ENCODE peak calls at places on chromosome 4, in seven cellular contexts. Z is heart right ventricle, U is upper lobe of left lung, V is SK-N-SH, W is trophoblast cell, S is AG04450, C is SJSA1. B is an unnamed sample. For H3K9me3, the result is how much of the 10 kb centered on the place peaks cover.

GRCh38 chr4:109912706-109913621 is at the start of gene EGF:
- DNase-seq in Z (peak), U (peak), V (no peak), W (no peak), S (no peak), C (no peak), B (no peak)

GRCh38 chr4:162015090-162015489 is 148.7 kb downstream of the FSTL5 start:
- DNase-seq in Z (no peak), U (no peak), V (no peak), W (no peak), S (no peak), C (no peak), B (no peak)

GRCh38 chr4:55397521-55398321 is 2.0 kb downstream of the TMEM165 start:
- DNase-seq in Z (no peak), U (no peak), V (no peak), W (peak), S (no peak), C (no peak), B (no peak)

GRCh38 chr4:101306225-101306624 is 41.1 kb downstream of the PPP3CA start:
- DNase-seq in Z (no peak), U (peak), V (no peak), W (no peak), S (no peak), C (no peak), B (no peak)

GRCh38 chr4:45629717-45630116 is 494.1 kb downstream of the GABRG1 start:
- DNase-seq in Z (no peak), U (no peak), V (no peak), W (no peak), S (no peak), C (no peak), B (no peak)

GRCh38 chr4:48635310-48635709 is 144.8 kb downstream of the FRYL start:
- DNase-seq in Z (no peak), U (no peak), V (no peak), W (peak), S (no peak), C (no peak), B (no peak)

GRCh38 chr4:54783402-54784110 is 125.8 kb downstream of the KIT start:
- DNase-seq in Z (no peak), U (peak), V (no peak), W (peak), S (no peak), C (no peak), B (no peak)

GRCh38 chr4:150573534-150573933 is 8.4 kb upstream of the MAB21L2 start:
- DNase-seq in Z (no peak), U (no peak), V (no peak), W (no peak), S (no peak), C (no peak), B (no peak)

GRCh38 chr4:186144180-186144579 is 39.7 kb downstream of the FAM149A start:
- DNase-seq in Z (no peak), U (no peak), V (peak), W (peak), S (no peak), C (no peak), B (no peak)

GRCh38 chr4:112516401-112517066 is 554 bp upstream of the NEUROG2 start:
- DNase-seq in Z (no peak), U (no peak), V (peak), W (peak), S (no peak), C (no peak), B (no peak)

GRCh38 chr4:39706334-39706733 is 8.4 kb downstream of the UBE2K start:
- DNase-seq in Z (peak), U (no peak), V (no peak), W (peak), S (peak), C (peak), B (no peak)

GRCh38 chr4:3387943-3388348 is 53.8 kb upstream of the HGFAC start:
- DNase-seq in Z (peak), U (peak), V (peak), W (peak), S (no peak), C (peak), B (no peak)

GRCh38 chr4:2284161-2284933 is 22.4 kb upstream of the MXD4 start:
- DNase-seq in Z (no peak), U (no peak), V (no peak), W (no peak), S (no peak), C (no peak), B (peak)

GRCh38 chr4:174629265-174629664 is 107.0 kb upstream of the HPGD start:
- DNase-seq in Z (no peak), U (no peak), V (no peak), W (no peak), S (no peak), C (no peak), B (no peak)

GRCh38 chr4:151541438-151542071 is 132.6 kb downstream of the FHIP1A start:
- DNase-seq in Z (no peak), U (no peak), V (peak), W (no peak), S (no peak), C (no peak), B (no peak)

GRCh38 chr4:3408793-3409330 is 32.9 kb upstream of the HGFAC start:
- DNase-seq in Z (no peak), U (no peak), V (peak), W (no peak), S (no peak), C (no peak), B (no peak)

GRCh38 chr4:7293703-7294102 is 101.4 kb downstream of the SORCS2 start:
- DNase-seq in Z (no peak), U (no peak), V (no peak), W (no peak), S (no peak), C (no peak), B (no peak)

GRCh38 chr4:7121861-7122653 is 54.2 kb upstream of the GRPEL1 start:
- DNase-seq in Z (no peak), U (no peak), V (no peak), W (no peak), S (no peak), C (no peak), B (no peak)

GRCh38 chr4:139476363-139476762 is 22.4 kb downstream of the RAB33B start:
- DNase-seq in Z (no peak), U (no peak), V (no peak), W (no peak), S (no peak), C (no peak), B (no peak)

GRCh38 chr4:184444953-184445309 is 29.4 kb downstream of the IRF2 start:
- DNase-seq in Z (no peak), U (no peak), V (no peak), W (no peak), S (no peak), C (no peak), B (no peak)

GRCh38 chr4:38185406-38185805 is 225.2 kb downstream of the PTTG2 start:
- DNase-seq in Z (no peak), U (no peak), V (no peak), W (no peak), S (no peak), C (no peak), B (no peak)

GRCh38 chr4:23822181-23822580 is 67.7 kb downstream of the PPARGC1A start:
- DNase-seq in Z (no peak), U (no peak), V (no peak), W (no peak), S (no peak), C (no peak), B (no peak)

GRCh38 chr4:148426643-148427042 is 15.6 kb downstream of the NR3C2 start:
- DNase-seq in Z (no peak), U (no peak), V (no peak), W (no peak), S (no peak), C (no peak), B (no peak)

GRCh38 chr4:11954093-11954492 is 525.4 kb upstream of the HS3ST1 start:
- DNase-seq in Z (no peak), U (no peak), V (no peak), W (no peak), S (no peak), C (no peak), B (no peak)

GRCh38 chr4:64890131-64890710 is 481.0 kb upstream of the TECRL start:
- DNase-seq in Z (no peak), U (no peak), V (no peak), W (no peak), S (no peak), C (no peak), B (no peak)

GRCh38 chr4:6085943-6086628 is 67.9 kb upstream of the C4orf50 start:
- DNase-seq in Z (no peak), U (no peak), V (no peak), W (no peak), S (no peak), C (no peak), B (no peak)

GRCh38 chr4:96315815-96316214 is 475.9 kb downstream of the PDHA2 start:
- DNase-seq in Z (no peak), U (no peak), V (no peak), W (no peak), S (no peak), C (no peak), B (no peak)

GRCh38 chr4:136557396-136557795 is 974.9 kb downstream of the PCDH18 start:
- DNase-seq in Z (no peak), U (no peak), V (no peak), W (no peak), S (no peak), C (no peak), B (no peak)

GRCh38 chr4:35100932-35101331 is 1143.4 kb downstream of the ARAP2 start:
- DNase-seq in Z (no peak), U (no peak), V (no peak), W (no peak), S (no peak), C (no peak), B (no peak)

GRCh38 chr4:6498511-6499240 is 26.3 kb upstream of the PPP2R2C start:
- DNase-seq in Z (no peak), U (no peak), V (no peak), W (no peak), S (no peak), C (no peak), B (no peak)

GRCh38 chr4:6939761-6940743 is 30.4 kb downstream of the TBC1D14 start:
- DNase-seq in Z (no peak), U (no peak), V (no peak), W (no peak), S (no peak), C (no peak), B (no peak)

GRCh38 chr4:78764498-78764961 is 11.6 kb upstream of the BMP2K start:
- DNase-seq in Z (no peak), U (no peak), V (no peak), W (peak), S (no peak), C (no peak), B (no peak)

GRCh38 chr4:67680568-67681222 is 20.3 kb downstream of the UBA6 start:
- DNase-seq in Z (no peak), U (no peak), V (no peak), W (no peak), S (no peak), C (no peak), B (no peak)

GRCh38 chr4:8771258-8771590 is 100.4 kb downstream of the HMX1 start:
- DNase-seq in Z (no peak), U (no peak), V (peak), W (no peak), S (no peak), C (no peak), B (no peak)
- H3K9me3 ChIP-seq in Z (under half), U (under half), V (under half), W (under half), S (under half), C (under half), B (under half)

DNA sequence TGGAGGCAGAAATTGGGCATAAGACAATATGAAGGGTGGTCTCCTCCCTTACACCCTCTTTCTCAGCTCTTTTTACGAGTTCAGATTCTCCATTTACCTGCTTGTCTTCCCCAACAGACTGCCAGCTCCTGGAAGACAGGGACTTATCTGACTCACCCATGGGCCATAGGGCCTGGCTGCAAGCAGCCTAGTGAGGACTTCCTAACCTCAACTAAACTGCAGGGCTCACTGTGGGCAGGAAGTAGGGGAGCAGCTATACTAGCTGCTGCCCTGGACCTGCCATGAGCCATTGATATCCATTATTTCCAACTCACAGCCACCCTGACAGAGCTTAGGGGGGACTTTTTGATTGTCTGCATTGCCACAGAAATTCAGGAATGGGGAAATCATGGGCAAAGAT is 11.5 kb upstream of the ZNF718 start:
- DNase-seq in Z (no peak), U (no peak), V (no peak), W (no peak), S (no peak), C (no peak), B (no peak)
- H3K9me3 ChIP-seq in Z (under half), U (under half), V (under half), W (under half), S (under half), C (under half), B (under half)

DNA sequence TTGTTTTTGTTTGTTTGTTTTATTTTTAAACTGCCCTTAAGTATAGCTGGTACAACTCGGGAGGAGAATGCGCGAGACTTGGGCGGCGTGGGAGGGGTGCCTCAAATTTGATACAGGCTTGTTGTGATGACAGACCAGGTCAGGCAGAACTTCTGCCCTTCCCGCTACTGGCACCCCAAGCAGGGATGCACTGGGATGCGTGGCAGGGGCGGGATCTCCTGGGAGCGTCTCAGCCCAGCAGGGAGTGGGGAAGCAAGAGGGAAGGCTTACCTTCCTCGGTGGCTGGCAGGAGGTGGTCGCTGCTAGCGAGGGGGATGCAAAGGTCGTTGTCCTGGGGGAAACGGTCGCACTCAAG is 842 bp downstream of the SFRP2 start:
- DNase-seq in Z (no peak), U (no peak), V (peak), W (no peak), S (no peak), C (no peak), B (no peak)
- H3K9me3 ChIP-seq in Z (under half), U (under half), V (under half), W (under half), S (under half), C (under half), B (under half)

GRCh38 chr4:119667802-119668201 is 39.2 kb upstream of the PDE5A start:
- DNase-seq in Z (no peak), U (no peak), V (no peak), W (no peak), S (no peak), C (no peak), B (no peak)
- H3K9me3 ChIP-seq in Z (under half), U (under half), V (under half), W (under half), S (under half), C (under half), B (under half)